ENCODE peak calls at places on chromosomes 13 and 19, in four cellular contexts. F is H1, T is HepG2, S is GM12878. R is an unnamed sample.

GRCh38 chr19:46435009-46435408 is 6.3 kb upstream of the PNMA8C start:
- DNase-seq in F (no peak), T (no peak), S (no peak), R (no peak)

GRCh38 chr13:23701646-23702045 is 131.4 kb downstream of the TNFRSF19 start:
- DNase-seq in F (no peak), T (no peak), S (no peak), R (no peak)

GRCh38 chr19:7461841-7462629 is 26.8 kb downstream of the PEX11G start:
- DNase-seq in F (no peak), T (no peak), S (no peak), R (no peak)

GRCh38 chr13:106496072-106496997 is 39.1 kb downstream of the EFNB2 start:
- DNase-seq in F (no peak), T (no peak), S (no peak), R (no peak)

GRCh38 chr13:73109288-73109899 is 50.6 kb downstream of the KLF5 start:
- DNase-seq in S (no peak), F (no peak), T (no peak), R (no peak)

GRCh38 chr19:28578786-28579505 is 634.0 kb downstream of the UQCRFS1 start:
- DNase-seq in F (no peak), S (no peak), T (no peak), R (no peak)

GRCh38 chr13:30038884-30039283 is 188.5 kb upstream of the UBL3 start:
- DNase-seq in F (no peak), S (no peak), T (no peak), R (no peak)

GRCh38 chr13:60155978-60156377 is 7.8 kb downstream of the DIAPH3 start:
- DNase-seq in F (no peak), T (no peak), S (no peak), R (no peak)

GRCh38 chr19:11041966-11042627 is 47.2 kb upstream of the LDLR start:
- DNase-seq in F (no peak), S (no peak), T (no peak), R (no peak)

GRCh38 chr13:48214519-48215121 is 18.4 kb upstream of the ITM2B start:
- DNase-seq in T (no peak), S (no peak), F (no peak), R (no peak)

GRCh38 chr19:6108721-6109633 is 1.3 kb downstream of the RFX2 start:
- DNase-seq in S (no peak), T (no peak), F (no peak), R (no peak)

GRCh38 chr19:44574201-44574950 is 39.0 kb upstream of the IGSF23 start:
- DNase-seq in S (no peak), F (no peak), T (no peak), R (no peak)

GRCh38 chr19:46764817-46765291 is 18.6 kb upstream of the STRN4 start:
- DNase-seq in F (no peak), T (peak; percentile 92), S (no peak), R (no peak)

GRCh38 chr19:18495204-18495911 is 26.5 kb downstream of the ELL start:
- DNase-seq in F (no peak), S (no peak), T (no peak), R (no peak)

GRCh38 chr19:46821512-46822359 is 28.9 kb downstream of the AP2S1 start:
- DNase-seq in S (no peak), T (no peak), F (no peak), R (no peak)

GRCh38 chr13:48429886-48430285 is 17.0 kb upstream of the LPAR6 start:
- DNase-seq in T (no peak), F (no peak), S (no peak), R (no peak)

GRCh38 chr13:73341748-73342147 is 282.9 kb downstream of the KLF5 start:
- DNase-seq in S (no peak), F (no peak), T (no peak), R (no peak)

GRCh38 chr13:108595416-108596257 is 33.8 kb upstream of the MYO16 start:
- DNase-seq in S (no peak), T (no peak), F (no peak), R (no peak)

GRCh38 chr13:29733069-29733700 is 117.2 kb downstream of the UBL3 start:
- DNase-seq in S (no peak), T (no peak), F (no peak), R (no peak)

GRCh38 chr13:51614350-51614786 is 30.1 kb downstream of the WDFY2 start:
- DNase-seq in T (no peak), S (peak; percentile 56), F (no peak), R (no peak)
- TF ChIP-seq ZNF274 in T (no peak), S (no peak), F (no peak), R (no peak)

GRCh38 chr13:36382030-36382429 is 35.8 kb upstream of the SPART start:
- DNase-seq in F (no peak), T (no peak), S (no peak), R (no peak)
- TF ChIP-seq SUZ12 in F (no peak), T (no peak), S (no peak), R (no peak)

GRCh38 chr13:87058786-87059329 is 612.3 kb upstream of the SLITRK5 start:
- DNase-seq in F (no peak), T (no peak), S (no peak), R (no peak)
- TF ChIP-seq ZNF274 in F (no peak), T (no peak), S (no peak), R (no peak)

DNA sequence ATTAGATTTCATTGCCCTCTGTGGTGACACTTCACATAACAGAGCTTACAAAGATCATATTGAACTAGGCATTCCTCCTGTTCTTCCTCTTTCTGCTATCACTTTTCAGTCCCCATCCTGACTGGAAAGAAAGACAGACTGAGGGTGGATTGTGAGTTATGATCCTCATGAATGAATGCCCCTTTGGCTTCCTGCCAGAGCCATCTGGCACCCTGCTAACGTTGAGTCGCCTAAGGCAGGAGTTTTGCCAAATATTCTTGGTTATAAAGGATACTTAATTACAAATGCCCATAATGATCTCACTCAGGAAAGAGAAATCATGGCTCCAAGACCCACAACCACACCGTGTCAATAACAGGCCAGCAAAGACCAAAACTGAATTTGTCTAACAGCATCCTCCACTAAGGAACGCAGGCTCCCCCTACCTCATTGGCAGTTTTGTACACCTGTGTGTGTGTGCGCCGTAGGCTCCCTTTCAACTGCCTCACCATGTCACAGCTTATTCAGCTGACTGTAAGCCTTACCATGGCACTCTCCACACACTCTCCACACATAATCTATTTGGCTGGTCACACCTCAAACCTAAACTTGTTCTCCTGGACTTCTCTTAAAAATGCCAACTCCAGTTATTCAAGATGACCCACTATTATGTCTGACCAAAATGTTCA is 15.5 kb downstream of the ZNF211 start:
- DNase-seq in T (no peak), F (no peak), S (no peak), R (no peak)
- TF ChIP-seq SUZ12 in T (no peak), F (no peak), S (no peak), R (no peak)

GRCh38 chr19:31718898-31719297 is 369.7 kb upstream of the TSHZ3 start:
- DNase-seq in F (no peak), S (no peak), T (no peak), R (no peak)

GRCh38 chr19:31715249-31715944 is 366.2 kb upstream of the TSHZ3 start:
- DNase-seq in S (no peak), T (no peak), F (no peak), R (no peak)

GRCh38 chr19:31717316-31717715 is 368.1 kb upstream of the TSHZ3 start:
- DNase-seq in S (no peak), F (no peak), T (no peak), R (no peak)

DNA sequence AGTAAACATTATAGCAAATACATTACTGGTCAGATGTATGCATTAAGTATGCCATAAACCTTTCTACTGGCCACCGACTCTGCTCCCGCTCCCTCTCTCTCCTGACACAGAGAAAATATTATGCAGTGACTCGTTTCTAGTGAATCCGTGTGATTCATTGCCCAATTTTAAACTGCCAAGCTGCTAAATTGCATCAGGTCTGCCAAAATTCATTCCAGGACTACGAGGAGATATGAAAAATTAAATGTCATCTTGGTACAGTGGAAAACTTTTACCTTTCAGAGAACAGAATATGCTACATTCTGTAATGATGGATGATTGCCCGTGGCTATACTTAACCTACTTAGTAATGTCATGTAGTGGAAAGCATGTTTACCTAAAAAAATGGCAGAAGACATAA is 368.8 kb upstream of the TSHZ3 start:
- DNase-seq in S (no peak), F (no peak), T (no peak), R (no peak)
- TF ChIP-seq ZNF274 in S (no peak), F (no peak), T (no peak), R (no peak)

GRCh38 chr19:49212302-49212701 is 54.7 kb downstream of the TRPM4 start:
- DNase-seq in S (no peak), T (no peak), F (no peak), R (no peak)
- TF ChIP-seq SUZ12 in S (no peak), T (no peak), F (no peak), R (no peak)

GRCh38 chr13:35983206-35983605 is 148.0 kb downstream of the DCLK1 start:
- DNase-seq in T (no peak), F (no peak), S (no peak), R (no peak)

GRCh38 chr13:35978607-35979316 is 152.4 kb downstream of the DCLK1 start:
- DNase-seq in S (no peak), T (peak; percentile 42), F (no peak), R (no peak)

GRCh38 chr13:35976126-35976525 is 155.1 kb downstream of the DCLK1 start:
- DNase-seq in S (no peak), F (no peak), T (no peak), R (no peak)

GRCh38 chr13:35984287-35984686 is 146.9 kb downstream of the DCLK1 start:
- DNase-seq in T (no peak), F (no peak), S (no peak), R (no peak)

DNA sequence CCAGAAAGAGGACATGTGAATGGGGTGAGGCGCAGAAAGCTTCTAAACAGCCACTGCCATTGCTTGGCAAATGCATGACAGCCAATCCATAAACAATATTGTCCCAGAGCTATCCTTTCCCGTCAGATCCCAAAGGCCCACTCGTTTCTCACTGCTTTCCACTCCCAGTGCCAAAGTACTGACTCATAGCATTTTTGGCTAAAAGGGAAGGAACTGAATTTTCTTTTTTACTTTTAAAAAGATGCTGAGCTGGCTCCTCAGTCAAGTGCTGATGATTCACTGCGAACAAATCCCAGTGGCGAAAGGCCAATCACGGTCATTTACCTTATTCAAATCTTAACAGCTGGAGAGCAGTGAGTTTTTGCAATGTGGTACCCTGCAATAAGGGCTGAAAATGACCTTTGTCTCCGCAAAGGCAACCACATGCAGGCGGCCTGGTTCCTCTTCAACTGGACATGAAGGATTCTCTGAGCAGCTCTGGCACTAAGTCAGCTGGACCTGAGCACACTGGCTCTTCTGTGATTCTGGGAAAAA is 151.7 kb downstream of the DCLK1 start:
- DNase-seq in S (no peak), F (no peak), T (no peak), R (no peak)
- TF ChIP-seq ZNF274 in S (no peak), F (no peak), T (no peak), R (no peak)

GRCh38 chr13:86862137-86862536 is 809.0 kb upstream of the SLITRK5 start:
- DNase-seq in S (no peak), F (no peak), T (no peak), R (no peak)
- TF ChIP-seq SUZ12 in S (no peak), F (no peak), T (no peak), R (no peak)

DNA sequence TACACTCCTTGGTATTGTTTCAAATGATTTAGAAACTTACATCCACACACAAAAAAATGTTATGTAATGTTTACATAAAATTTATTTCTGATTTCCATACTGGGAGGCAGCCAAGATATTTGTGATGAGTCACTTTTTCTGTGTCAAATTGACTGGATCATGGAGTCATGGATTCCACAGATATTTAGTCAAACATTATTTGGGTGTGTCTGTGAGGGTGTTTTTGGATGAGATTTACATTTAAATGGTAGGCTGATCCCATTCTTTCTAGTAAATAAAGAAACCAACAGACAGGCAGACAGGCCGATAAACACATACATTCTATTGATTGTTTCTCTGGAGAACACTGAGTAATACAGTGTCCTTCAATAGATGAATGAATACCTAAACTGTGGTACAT is 562.8 kb downstream of the SLITRK6 start:
- DNase-seq in S (no peak), T (no peak), F (no peak), R (no peak)
- TF ChIP-seq ZNF274 in S (no peak), T (no peak), F (no peak), R (no peak)

R was measured in NT2/D1.